ENCODE peak calls at places on chromosomes 7 and 10, in four cellular contexts. Y is upper lobe of right lung, E is fibroblast of mammary gland, D is neural crest cell. C is an unnamed sample.

GRCh38 chr7:15845868-15846267 is 159.4 kb upstream of the MEOX2 start:
- DNase-seq in Y (no peak), E (no peak), D (no peak), C (no peak)

GRCh38 chr10:19749185-19749729 is 67.0 kb upstream of the PLXDC2 start:
- DNase-seq in Y (no peak), E (peak; percentile 78), D (no peak), C (no peak)

GRCh38 chr10:116115233-116115632 is 157.8 kb downstream of the GFRA1 start:
- DNase-seq in Y (no peak), E (no peak), D (no peak), C (no peak)

GRCh38 chr10:122239578-122240257 is 31.4 kb upstream of the BTBD16 start:
- DNase-seq in Y (no peak), E (peak; percentile 85), D (no peak), C (no peak)

GRCh38 chr7:24381919-24382505 is 98.0 kb downstream of the NPY start:
- DNase-seq in Y (no peak), E (peak; percentile 27), D (no peak), C (no peak)

GRCh38 chr7:151542606-151543130 is 23.0 kb upstream of the RHEB start:
- DNase-seq in Y (no peak), E (no peak), D (no peak), C (no peak)

GRCh38 chr7:29937132-29937531 is 52.5 kb downstream of the SCRN1 start:
- DNase-seq in Y (no peak), E (no peak), D (no peak), C (no peak)

GRCh38 chr10:31142026-31142425 is 110.4 kb upstream of the ZNF438 start:
- DNase-seq in Y (no peak), E (peak; percentile 86), D (no peak), C (no peak)

GRCh38 chr7:127514499-127514898 is 70.9 kb downstream of the GCC1 start:
- DNase-seq in Y (no peak), E (peak; percentile 55), D (no peak), C (no peak)

GRCh38 chr7:1150400-1151002 is 9.5 kb downstream of the ZFAND2A start:
- DNase-seq in Y (no peak), E (no peak), D (no peak), C (no peak)

GRCh38 chr10:123301077-123301875 is 147.1 kb downstream of the BUB3 start:
- DNase-seq in Y (no peak), E (peak; percentile 68), D (peak; percentile 26), C (peak; percentile 30)

GRCh38 chr10:106387063-106387462 is 777.4 kb downstream of the SORCS1 start:
- DNase-seq in Y (no peak), E (peak; percentile 78), D (no peak), C (no peak)

GRCh38 chr7:157854066-157854891 is 517.5 kb downstream of the DNAJB6 start:
- DNase-seq in Y (peak; percentile 93), E (peak; percentile 54), D (no peak), C (no peak)

GRCh38 chr7:149769915-149770314 is 3.5 kb downstream of the ZNF467 start:
- DNase-seq in Y (no peak), E (no peak), D (no peak), C (no peak)

GRCh38 chr7:518630-519428 is 817 bp downstream of the PDGFA start:
- DNase-seq in Y (peak; percentile 93), E (peak; percentile 55), D (peak; percentile 46), C (peak; percentile 47)

GRCh38 chr7:116834815-116835533 is 27.4 kb upstream of the CAPZA2 start:
- DNase-seq in Y (no peak), E (peak; percentile 70), D (no peak), C (no peak)

GRCh38 chr10:30047430-30047829 is 12.0 kb downstream of the JCAD start:
- DNase-seq in Y (no peak), E (no peak), D (no peak), C (no peak)

GRCh38 chr10:27504897-27505457 is 873 bp downstream of the RAB18 start:
- DNase-seq in Y (no peak), E (peak; percentile 66), D (no peak), C (no peak)

GRCh38 chr7:112286294-112287086 is 80.0 kb downstream of the ZNF277 start:
- DNase-seq in Y (no peak), E (no peak), D (no peak), C (no peak)

GRCh38 chr7:2229467-2229866 is 3.3 kb downstream of the MAD1L1 start:
- DNase-seq in Y (no peak), E (no peak), D (no peak), C (no peak)

GRCh38 chr10:13990392-13990805 is 340.3 kb downstream of the FRMD4A start:
- DNase-seq in Y (no peak), E (peak; percentile 77), D (no peak), C (peak; percentile 65)

GRCh38 chr10:124494050-124494807 is 32.6 kb downstream of the LHPP start:
- DNase-seq in Y (no peak), E (no peak), D (no peak), C (no peak)

GRCh38 chr10:128908109-128908898 is 558.7 kb upstream of the MGMT start:
- DNase-seq in Y (no peak), E (no peak), D (no peak), C (no peak)

GRCh38 chr7:42057331-42057730 is 179.7 kb downstream of the GLI3 start:
- DNase-seq in Y (no peak), E (peak; percentile 46), D (no peak), C (no peak)

GRCh38 chr10:90592903-90593302 is 264.9 kb downstream of the HTR7 start:
- DNase-seq in Y (no peak), E (peak; percentile 70), D (peak; percentile 34), C (peak; percentile 69)

GRCh38 chr10:132684164-132684891 is 101.6 kb downstream of the NKX6-2 start:
- DNase-seq in Y (peak; percentile 28), E (peak; percentile 54), D (no peak), C (no peak)

GRCh38 chr10:132110713-132111112 is 45.0 kb downstream of the JAKMIP3 start:
- DNase-seq in Y (no peak), E (no peak), D (no peak), C (peak; percentile 1)

DNA sequence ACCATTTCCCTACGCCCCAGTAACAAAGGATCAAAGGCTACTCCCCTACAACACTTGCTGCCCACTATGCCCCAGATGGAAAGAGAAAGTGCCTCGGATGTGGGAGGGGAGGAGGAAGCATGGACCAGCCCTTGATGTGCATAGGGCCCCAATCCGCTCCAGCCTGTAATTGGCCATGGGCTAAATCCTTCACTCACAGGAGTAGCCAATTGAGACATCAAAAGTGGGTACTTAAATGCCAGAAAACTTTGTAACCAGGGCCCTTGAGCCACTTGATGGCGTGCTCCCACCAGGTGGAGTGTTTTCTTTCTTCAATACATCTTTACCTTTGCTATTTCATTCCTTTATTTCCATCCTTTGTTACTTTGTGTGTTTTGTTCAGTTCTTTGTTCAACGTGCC is 500.5 kb upstream of the LRRN3 start:
- DNase-seq in Y (no peak), E (no peak), D (no peak), C (no peak)
- TF ChIP-seq CTCF in Y (no peak), E (no peak), D (no peak), C (no peak)

GRCh38 chr10:119208553-119208940 is 1.2 kb downstream of the GRK5 start:
- DNase-seq in Y (no peak), E (peak; percentile 55), D (no peak), C (no peak)

GRCh38 chr10:119211176-119211575 is 3.8 kb downstream of the GRK5 start:
- DNase-seq in Y (no peak), E (peak; percentile 46), D (no peak), C (no peak)

GRCh38 chr10:119210633-119211032 is 3.3 kb downstream of the GRK5 start:
- DNase-seq in Y (no peak), E (no peak), D (no peak), C (no peak)

GRCh38 chr10:119209050-119209735 is 1.8 kb downstream of the GRK5 start:
- DNase-seq in Y (peak; percentile 69), E (peak; percentile 55), D (peak; percentile 73), C (peak; percentile 80)

GRCh38 chr10:119209736-119210355 is 2.5 kb downstream of the GRK5 start:
- DNase-seq in Y (no peak), E (no peak), D (no peak), C (no peak)
- TF ChIP-seq CTCF in Y (no peak), E (no peak), D (no peak), C (peak; percentile 55)

GRCh38 chr10:75773139-75773801 is 341.8 kb downstream of the LRMDA start:
- DNase-seq in Y (no peak), E (peak; percentile 98), D (no peak), C (no peak)
- TF ChIP-seq CTCF in Y (no peak), E (no peak), D (no peak), C (no peak)

GRCh38 chr7:129271500-129272355 is 46.9 kb downstream of the AHCYL2 start:
- DNase-seq in Y (no peak), E (peak; percentile 74), D (peak; percentile 37), C (peak; percentile 69)
- TF ChIP-seq CTCF in Y (peak; percentile 70), E (peak; percentile 85), D (peak; percentile 72), C (peak; percentile 60)

DNA sequence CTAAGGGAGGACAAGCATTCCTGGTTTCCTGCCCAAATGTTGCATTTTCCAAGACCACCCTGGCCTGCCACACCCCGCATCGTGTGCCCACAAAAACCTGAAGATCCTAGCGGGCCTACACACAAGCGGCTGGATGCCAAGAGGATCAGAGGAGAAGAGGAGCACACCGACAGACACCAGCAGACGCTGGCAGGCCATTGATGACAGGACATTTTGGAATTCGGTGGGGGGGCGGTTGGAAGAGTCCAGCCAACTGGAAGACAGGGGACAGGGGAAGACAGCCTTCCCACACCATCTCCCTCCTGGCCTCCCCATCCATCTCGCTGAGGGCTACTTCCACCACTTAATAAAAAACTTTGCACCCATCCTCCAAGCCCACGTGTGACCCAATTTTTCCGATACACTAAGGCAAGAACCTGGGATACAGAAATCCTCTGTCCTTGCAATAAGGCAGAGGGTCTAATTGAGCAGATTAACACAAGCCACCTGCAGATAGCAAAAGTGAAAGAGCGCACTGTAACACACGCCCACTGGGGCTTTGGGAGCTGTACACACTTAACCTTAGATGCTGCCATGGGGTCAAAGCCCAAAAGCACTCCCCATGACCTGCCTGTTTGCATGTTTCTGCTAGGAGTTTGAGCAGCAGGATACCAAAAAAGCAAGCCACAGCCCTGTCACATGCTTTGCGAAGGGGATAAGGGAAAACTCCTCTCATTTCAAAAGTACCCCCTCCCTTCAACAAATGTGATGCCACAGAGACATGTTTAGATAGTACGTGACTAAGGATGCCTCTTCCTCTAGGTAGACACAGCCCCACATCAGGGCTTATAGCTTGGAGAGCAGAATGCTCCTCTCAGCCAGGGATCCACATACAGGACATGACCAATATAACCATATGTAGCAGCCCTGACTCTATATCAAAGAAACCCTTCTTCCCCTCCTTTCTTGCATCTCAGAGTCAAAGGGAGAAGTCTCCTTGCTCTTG is 13.4 kb upstream of the SMNDC1 start:
- DNase-seq in Y (no peak), E (no peak), D (no peak), C (no peak)
- TF ChIP-seq CTCF in Y (no peak), E (no peak), D (no peak), C (no peak)

DNA sequence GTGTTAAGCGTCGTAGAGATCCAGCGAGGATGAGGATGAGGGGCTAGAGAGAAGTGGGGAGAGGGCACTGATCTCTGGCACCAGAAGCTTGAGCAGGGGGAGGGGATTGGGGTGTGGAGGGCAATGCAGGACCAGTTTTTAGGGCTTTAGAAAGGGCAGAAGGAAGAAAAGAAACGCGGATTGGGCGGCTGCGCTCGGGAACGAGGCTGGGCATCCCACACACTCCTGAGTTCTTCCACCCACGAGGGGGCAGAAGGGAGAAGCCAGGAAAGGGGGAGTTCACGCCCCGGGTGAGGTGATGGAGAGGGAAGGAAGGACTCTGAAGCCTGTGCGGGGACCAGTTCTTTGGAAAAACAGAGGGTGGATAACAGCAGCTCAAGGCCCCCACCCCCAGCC is 6.1 kb upstream of the VGF start:
- DNase-seq in Y (no peak), E (no peak), D (no peak), C (no peak)
- TF ChIP-seq CTCF in Y (no peak), E (peak; percentile 15), D (no peak), C (no peak)

GRCh38 chr7:132518102-132518838 is 58.0 kb downstream of the PLXNA4 start:
- DNase-seq in Y (no peak), E (peak; percentile 25), D (peak; percentile 23), C (peak; percentile 54)
- TF ChIP-seq CTCF in Y (peak; percentile 25), E (peak; percentile 47), D (peak; percentile 58), C (peak; percentile 80)

C was measured in endothelial cell.